ENCODE peak calls at places on chromosomes 16 and 17, in five cellular contexts. One of them, this sample, is unnamed.
A peak's percentile ranks its signal among the peaks of the same experiment; 100 is the strongest.

GRCh38 chr16:53745126-53745525 is 41.2 kb downstream of the FTO start:
- DNase-seq in GM23248: peak; percentile 85
- DNase-seq in fibroblast of mammary gland: peak; percentile 45
- DNase-seq in NCI-H187: no peak
- DNase-seq in naive thymus-derived CD8-positive, alpha-beta T cell: no peak
- DNase-seq in this sample: peak; percentile 72

GRCh38 chr17:73643012-73643845 is 1.0 kb downstream of the SDK2 start:
- DNase-seq in naive thymus-derived CD8-positive, alpha-beta T cell: no peak
- DNase-seq in GM23248: peak; percentile 26
- DNase-seq in fibroblast of mammary gland: no peak
- DNase-seq in NCI-H187: peak; percentile 57
- DNase-seq in this sample: peak; percentile 61

GRCh38 chr16:54291981-54292487 is 5.4 kb upstream of the IRX3 start:
- DNase-seq in fibroblast of mammary gland: no peak
- DNase-seq in naive thymus-derived CD8-positive, alpha-beta T cell: no peak
- DNase-seq in GM23248: no peak
- DNase-seq in NCI-H187: no peak
- DNase-seq in this sample: no peak

GRCh38 chr16:47358816-47359215 is 102.0 kb downstream of the ITFG1 start:
- DNase-seq in naive thymus-derived CD8-positive, alpha-beta T cell: no peak
- DNase-seq in NCI-H187: no peak
- DNase-seq in GM23248: peak; percentile 26
- DNase-seq in fibroblast of mammary gland: peak; percentile 42
- DNase-seq in this sample: no peak

GRCh38 chr16:84117482-84117843 is 721 bp upstream of the MBTPS1 start:
- DNase-seq in naive thymus-derived CD8-positive, alpha-beta T cell: peak; percentile 34
- DNase-seq in GM23248: no peak
- DNase-seq in NCI-H187: no peak
- DNase-seq in fibroblast of mammary gland: peak; percentile 49
- DNase-seq in this sample: no peak

GRCh38 chr16:79253100-79253631 is 347.4 kb downstream of the MAF start:
- DNase-seq in fibroblast of mammary gland: no peak
- DNase-seq in naive thymus-derived CD8-positive, alpha-beta T cell: no peak
- DNase-seq in NCI-H187: no peak
- DNase-seq in GM23248: no peak
- DNase-seq in this sample: no peak

GRCh38 chr17:1649844-1650409 is at the start of gene RILP:
- DNase-seq in NCI-H187: no peak
- DNase-seq in fibroblast of mammary gland: peak; percentile 62
- DNase-seq in GM23248: peak; percentile 57
- DNase-seq in naive thymus-derived CD8-positive, alpha-beta T cell: no peak
- DNase-seq in this sample: peak; percentile 67

GRCh38 chr17:46033392-46033791 is 34.3 kb downstream of the STH start:
- DNase-seq in GM23248: no peak
- DNase-seq in naive thymus-derived CD8-positive, alpha-beta T cell: no peak
- DNase-seq in NCI-H187: no peak
- DNase-seq in fibroblast of mammary gland: no peak
- DNase-seq in this sample: no peak

GRCh38 chr17:46056800-46057304 is 57.8 kb downstream of the STH start:
- DNase-seq in GM23248: peak; percentile 80
- DNase-seq in NCI-H187: no peak
- DNase-seq in naive thymus-derived CD8-positive, alpha-beta T cell: no peak
- DNase-seq in fibroblast of mammary gland: peak; percentile 83
- DNase-seq in this sample: peak; percentile 53

GRCh38 chr17:41917957-41918391 is 777 bp downstream of the ACLY start:
- DNase-seq in fibroblast of mammary gland: peak; percentile 41
- DNase-seq in GM23248: peak; percentile 66
- DNase-seq in NCI-H187: peak; percentile 23
- DNase-seq in naive thymus-derived CD8-positive, alpha-beta T cell: peak; percentile 46
- DNase-seq in this sample: no peak

GRCh38 chr17:43368740-43369506 is 29.9 kb upstream of the ARL4D start:
- DNase-seq in naive thymus-derived CD8-positive, alpha-beta T cell: peak; percentile 52
- DNase-seq in fibroblast of mammary gland: peak; percentile 78
- DNase-seq in GM23248: peak; percentile 90
- DNase-seq in NCI-H187: peak; percentile 58
- DNase-seq in this sample: peak; percentile 70

GRCh38 chr17:17511971-17512858 is 16.0 kb upstream of the RASD1 start:
- DNase-seq in naive thymus-derived CD8-positive, alpha-beta T cell: no peak
- DNase-seq in GM23248: peak; percentile 95
- DNase-seq in fibroblast of mammary gland: peak; percentile 93
- DNase-seq in NCI-H187: no peak
- DNase-seq in this sample: peak; percentile 95

GRCh38 chr17:4766199-4766598 is 5.5 kb upstream of the TM4SF5 start:
- DNase-seq in naive thymus-derived CD8-positive, alpha-beta T cell: no peak
- DNase-seq in NCI-H187: no peak
- DNase-seq in fibroblast of mammary gland: no peak
- DNase-seq in GM23248: no peak
- DNase-seq in this sample: no peak

GRCh38 chr16:13110124-13110796 is 208.9 kb downstream of the SHISA9 start:
- DNase-seq in GM23248: no peak
- DNase-seq in fibroblast of mammary gland: peak; percentile 75
- DNase-seq in NCI-H187: no peak
- DNase-seq in naive thymus-derived CD8-positive, alpha-beta T cell: no peak
- DNase-seq in this sample: no peak

GRCh38 chr17:44522883-44523671 is 19.9 kb upstream of the GPATCH8 start:
- DNase-seq in NCI-H187: peak; percentile 4
- DNase-seq in GM23248: peak; percentile 86
- DNase-seq in fibroblast of mammary gland: peak; percentile 70
- DNase-seq in naive thymus-derived CD8-positive, alpha-beta T cell: peak; percentile 13
- DNase-seq in this sample: peak; percentile 85

GRCh38 chr16:23016372-23016771 is 132.9 kb downstream of the USP31 start:
- DNase-seq in naive thymus-derived CD8-positive, alpha-beta T cell: no peak
- DNase-seq in NCI-H187: peak; percentile 33
- DNase-seq in fibroblast of mammary gland: no peak
- DNase-seq in GM23248: no peak
- DNase-seq in this sample: no peak

GRCh38 chr17:73911726-73912359 is 267.6 kb upstream of the SDK2 start:
- DNase-seq in GM23248: no peak
- DNase-seq in fibroblast of mammary gland: peak; percentile 14
- DNase-seq in NCI-H187: no peak
- DNase-seq in naive thymus-derived CD8-positive, alpha-beta T cell: no peak
- DNase-seq in this sample: no peak

GRCh38 chr17:73552300-73553088 is 91.8 kb downstream of the SDK2 start:
- DNase-seq in naive thymus-derived CD8-positive, alpha-beta T cell: no peak
- DNase-seq in NCI-H187: peak; percentile 30
- DNase-seq in GM23248: no peak
- DNase-seq in fibroblast of mammary gland: no peak
- DNase-seq in this sample: no peak

GRCh38 chr16:72850863-72851262 is 197.1 kb downstream of the ZFHX3 start:
- DNase-seq in GM23248: peak; percentile 55
- DNase-seq in fibroblast of mammary gland: peak; percentile 21
- DNase-seq in NCI-H187: no peak
- DNase-seq in naive thymus-derived CD8-positive, alpha-beta T cell: no peak
- DNase-seq in this sample: peak; percentile 73

GRCh38 chr17:3557768-3558583 is at the start of gene TRPV3:
- DNase-seq in NCI-H187: no peak
- DNase-seq in naive thymus-derived CD8-positive, alpha-beta T cell: no peak
- DNase-seq in GM23248: peak; percentile 72
- DNase-seq in fibroblast of mammary gland: peak; percentile 68
- DNase-seq in this sample: peak; percentile 90

GRCh38 chr17:71260366-71260765 is 860.5 kb upstream of the SOX9 start:
- DNase-seq in GM23248: peak; percentile 79
- DNase-seq in naive thymus-derived CD8-positive, alpha-beta T cell: no peak
- DNase-seq in NCI-H187: no peak
- DNase-seq in fibroblast of mammary gland: peak; percentile 7
- DNase-seq in this sample: peak; percentile 33

GRCh38 chr16:46620265-46621005 is 744 bp downstream of the SHCBP1 start:
- DNase-seq in NCI-H187: no peak
- DNase-seq in naive thymus-derived CD8-positive, alpha-beta T cell: no peak
- DNase-seq in fibroblast of mammary gland: peak; percentile 61
- DNase-seq in GM23248: peak; percentile 63
- DNase-seq in this sample: peak; percentile 52

GRCh38 chr17:54982399-54982798 is 13.8 kb downstream of the STXBP4 start:
- DNase-seq in fibroblast of mammary gland: peak; percentile 76
- DNase-seq in GM23248: peak; percentile 19
- DNase-seq in NCI-H187: no peak
- DNase-seq in naive thymus-derived CD8-positive, alpha-beta T cell: no peak
- DNase-seq in this sample: no peak

GRCh38 chr16:305916-306315 is 23.0 kb downstream of the PDIA2 start:
- DNase-seq in GM23248: no peak
- DNase-seq in naive thymus-derived CD8-positive, alpha-beta T cell: no peak
- DNase-seq in fibroblast of mammary gland: peak; percentile 9
- DNase-seq in NCI-H187: peak; percentile 25
- DNase-seq in this sample: no peak

GRCh38 chr16:86012221-86012620 is 113.3 kb downstream of the IRF8 start:
- DNase-seq in naive thymus-derived CD8-positive, alpha-beta T cell: no peak
- DNase-seq in fibroblast of mammary gland: no peak
- DNase-seq in GM23248: no peak
- DNase-seq in NCI-H187: no peak
- DNase-seq in this sample: no peak

GRCh38 chr17:49022391-49022941 is 25.3 kb downstream of the IGF2BP1 start:
- DNase-seq in fibroblast of mammary gland: no peak
- DNase-seq in GM23248: no peak
- DNase-seq in NCI-H187: no peak
- DNase-seq in naive thymus-derived CD8-positive, alpha-beta T cell: no peak
- DNase-seq in this sample: peak; percentile 64

GRCh38 chr16:75228143-75228976 is 9.6 kb downstream of the CTRB1 start:
- DNase-seq in naive thymus-derived CD8-positive, alpha-beta T cell: no peak
- DNase-seq in fibroblast of mammary gland: no peak
- DNase-seq in GM23248: no peak
- DNase-seq in NCI-H187: no peak
- DNase-seq in this sample: no peak

GRCh38 chr16:83231771-83232170 is 576.0 kb upstream of the HSBP1 start:
- DNase-seq in NCI-H187: no peak
- DNase-seq in naive thymus-derived CD8-positive, alpha-beta T cell: no peak
- DNase-seq in fibroblast of mammary gland: no peak
- DNase-seq in GM23248: no peak
- DNase-seq in this sample: no peak

GRCh38 chr16:24850289-24850931 is 4.6 kb downstream of the SLC5A11 start:
- DNase-seq in NCI-H187: no peak
- DNase-seq in GM23248: peak; percentile 69
- DNase-seq in fibroblast of mammary gland: peak; percentile 75
- DNase-seq in naive thymus-derived CD8-positive, alpha-beta T cell: no peak
- DNase-seq in this sample: no peak

GRCh38 chr16:54061454-54061853 is 225.1 kb downstream of the IRX3 start:
- DNase-seq in naive thymus-derived CD8-positive, alpha-beta T cell: no peak
- DNase-seq in NCI-H187: no peak
- DNase-seq in GM23248: no peak
- DNase-seq in fibroblast of mammary gland: no peak
- DNase-seq in this sample: no peak

GRCh38 chr16:83705856-83706255 is 101.9 kb upstream of the HSBP1 start:
- DNase-seq in NCI-H187: no peak
- DNase-seq in GM23248: peak; percentile 21
- DNase-seq in naive thymus-derived CD8-positive, alpha-beta T cell: no peak
- DNase-seq in fibroblast of mammary gland: no peak
- DNase-seq in this sample: peak; percentile 52

GRCh38 chr17:35804658-35805192 is 4.6 kb upstream of the TAF15 start:
- DNase-seq in fibroblast of mammary gland: peak; percentile 94
- DNase-seq in GM23248: peak; percentile 94
- DNase-seq in NCI-H187: no peak
- DNase-seq in naive thymus-derived CD8-positive, alpha-beta T cell: peak; percentile 45
- DNase-seq in this sample: peak; percentile 90

GRCh38 chr16:4550587-4550986 is 5.6 kb upstream of the C16orf96 start:
- DNase-seq in GM23248: peak; percentile 30
- DNase-seq in fibroblast of mammary gland: peak; percentile 18
- DNase-seq in NCI-H187: no peak
- DNase-seq in naive thymus-derived CD8-positive, alpha-beta T cell: no peak
- DNase-seq in this sample: peak; percentile 47

GRCh38 chr16:57516773-57517172 is 19.6 kb downstream of the CCDC102A start:
- DNase-seq in fibroblast of mammary gland: no peak
- DNase-seq in GM23248: no peak
- DNase-seq in naive thymus-derived CD8-positive, alpha-beta T cell: no peak
- DNase-seq in NCI-H187: no peak
- DNase-seq in this sample: no peak

GRCh38 chr17:12365805-12366204 is 299.9 kb upstream of the MYOCD start:
- DNase-seq in NCI-H187: no peak
- DNase-seq in fibroblast of mammary gland: peak; percentile 49
- DNase-seq in GM23248: no peak
- DNase-seq in naive thymus-derived CD8-positive, alpha-beta T cell: no peak
- DNase-seq in this sample: peak; percentile 30

GRCh38 chr17:68378202-68379149 is 78.8 kb downstream of the WIPI1 start:
- DNase-seq in naive thymus-derived CD8-positive, alpha-beta T cell: no peak
- DNase-seq in NCI-H187: no peak
- DNase-seq in fibroblast of mammary gland: peak; percentile 98
- DNase-seq in GM23248: peak; percentile 99
- DNase-seq in this sample: peak; percentile 92

GRCh38 chr16:88560722-88561484 is 9.3 kb upstream of the ZC3H18 start:
- DNase-seq in GM23248: peak; percentile 48
- DNase-seq in naive thymus-derived CD8-positive, alpha-beta T cell: no peak
- DNase-seq in NCI-H187: no peak
- DNase-seq in fibroblast of mammary gland: peak; percentile 20
- DNase-seq in this sample: no peak

This sample was measured in AG20443.